ENCODE peak calls at places on chromosomes 6 and 20, in eight cellular contexts. K, O, C, D, L, U, A and G are unnamed samples.

GRCh38 chr6:42165016-42165415 is 8.1 kb upstream of the GUCA1A start:
- DNase-seq in U (no peak), C (no peak), D (peak; percentile 53), A (no peak), K (no peak), L (no peak), O (no peak), G (no peak)

GRCh38 chr6:112781236-112781635 is 434.1 kb downstream of the RFPL4B start:
- DNase-seq in K (no peak), C (no peak), A (no peak), L (no peak), O (no peak), U (no peak), D (peak; percentile 58), G (no peak)

GRCh38 chr6:36436466-36436865 is 6.2 kb downstream of the PXT1 start:
- DNase-seq in K (no peak), L (no peak), C (no peak), D (peak; percentile 61), A (no peak), O (no peak), U (no peak), G (no peak)

GRCh38 chr6:102736941-102737368 is 1343.4 kb downstream of the GRIK2 start:
- DNase-seq in U (no peak), C (no peak), L (no peak), O (no peak), K (no peak), A (no peak), D (no peak), G (no peak)

GRCh38 chr20:58405504-58406291 is 16.7 kb downstream of the VAPB start:
- DNase-seq in C (no peak), K (no peak), A (no peak), D (peak; percentile 24), O (no peak), L (no peak), U (no peak), G (no peak)

GRCh38 chr6:100617633-100618348 is 153.1 kb upstream of the SIM1 start:
- DNase-seq in D (no peak), A (no peak), O (no peak), C (no peak), L (no peak), K (no peak), U (no peak), G (no peak)

GRCh38 chr6:17719323-17720041 is 12.8 kb upstream of the NUP153 start:
- DNase-seq in L (no peak), O (no peak), C (no peak), U (no peak), K (no peak), D (no peak), A (no peak), G (no peak)

GRCh38 chr6:3887150-3887700 is 38.1 kb downstream of the FAM50B start:
- DNase-seq in U (no peak), A (no peak), K (no peak), L (no peak), D (peak; percentile 67), O (no peak), C (no peak), G (no peak)

GRCh38 chr20:13331536-13331935 is 110.5 kb downstream of the ISM1 start:
- DNase-seq in K (no peak), C (no peak), O (no peak), U (no peak), A (no peak), D (peak; percentile 21), L (no peak), G (no peak)

GRCh38 chr6:26556263-26557070 is 18.3 kb downstream of the HMGN4 start:
- DNase-seq in K (peak; percentile 73), D (peak; percentile 91), U (peak; percentile 51), O (no peak), L (no peak), C (no peak), A (no peak), G (no peak)

GRCh38 chr20:4465855-4466545 is 255.7 kb upstream of the PRND start:
- DNase-seq in A (no peak), K (no peak), C (no peak), D (no peak), O (no peak), L (no peak), U (no peak), G (no peak)

GRCh38 chr20:17749979-17750721 is 50.4 kb downstream of the BANF2 start:
- DNase-seq in D (peak; percentile 80), K (peak; percentile 26), A (no peak), L (peak; percentile 68), U (peak; percentile 68), C (peak; percentile 31), O (no peak), G (no peak)

GRCh38 chr6:101595276-101595675 is 201.8 kb downstream of the GRIK2 start:
- DNase-seq in U (no peak), K (no peak), O (no peak), D (no peak), L (no peak), A (no peak), C (no peak), G (no peak)

GRCh38 chr6:144657691-144658090 is 372.6 kb downstream of the UTRN start:
- DNase-seq in K (no peak), A (no peak), U (peak; percentile 31), O (no peak), D (peak; percentile 35), L (no peak), C (no peak), G (no peak)

GRCh38 chr20:48812600-48813445 is 15.0 kb downstream of the PREX1 start:
- DNase-seq in C (no peak), K (no peak), A (no peak), D (no peak), L (no peak), O (no peak), U (no peak), G (no peak)

GRCh38 chr20:47468290-47469050 is 33.2 kb upstream of the NCOA3 start:
- DNase-seq in U (peak; percentile 30), O (no peak), L (no peak), D (no peak), K (no peak), C (peak; percentile 38), A (no peak), G (no peak)

GRCh38 chr6:75493400-75494064 is at the start of gene FILIP1:
- DNase-seq in C (no peak), A (no peak), K (peak; percentile 32), D (peak; percentile 77), L (peak; percentile 44), O (peak; percentile 43), U (peak; percentile 73), G (peak; percentile 36)
- H3K27ac ChIP-seq in C (peak within 1 kb of the TSS; percentile 45), A (peak within 1 kb of the TSS; percentile 87), K (peak within 1 kb of the TSS; percentile 64), D (peak within 1 kb of the TSS; percentile 98), L (peak within 1 kb of the TSS; percentile 84), O (peak within 1 kb of the TSS; percentile 78), U (peak within 1 kb of the TSS; percentile 68), G (peak within 1 kb of the TSS; percentile 91)

DNA sequence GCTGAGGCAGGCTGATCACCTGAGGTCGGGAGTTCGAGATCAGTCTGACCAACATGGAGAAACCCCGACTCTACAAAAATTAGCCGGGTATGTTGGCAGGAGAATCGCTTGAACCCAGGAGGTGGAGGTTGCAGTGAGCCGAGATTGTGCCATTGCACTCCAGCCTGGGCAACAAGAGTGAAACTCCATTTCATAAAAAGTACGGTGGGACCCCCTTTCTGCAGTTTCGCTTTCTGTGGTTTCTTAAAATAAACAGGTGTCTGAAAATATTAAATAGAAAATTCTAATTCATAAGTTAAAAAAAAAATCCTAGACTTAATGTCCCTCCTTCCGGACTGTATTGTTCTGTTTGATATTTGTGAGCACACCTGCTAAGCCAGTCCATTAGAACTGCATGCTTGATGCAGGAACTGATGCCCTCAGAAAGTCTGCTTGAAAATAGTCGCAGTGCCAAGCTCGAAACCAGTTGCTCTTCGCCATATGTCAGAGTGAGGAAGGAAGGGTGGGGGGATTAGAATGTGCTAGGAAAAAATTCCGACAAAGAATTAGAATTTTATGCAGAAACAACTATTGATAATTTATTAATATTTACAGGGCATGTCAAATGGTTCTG is 85.9 kb downstream of the JARID2 start:
- DNase-seq in A (no peak), U (no peak), L (no peak), K (no peak), D (no peak), C (no peak), O (no peak), G (no peak)
- H3K4me1 ChIP-seq in A (peaks cover 6% of the 10 kb centered on the region), U (peaks cover 28% of the 10 kb centered on the region), L (peaks cover 49% of the 10 kb centered on the region), K (peaks cover 12% of the 10 kb centered on the region), D (peaks cover 27% of the 10 kb centered on the region), C (no peaks in the 10 kb centered on the region), O (no peaks in the 10 kb centered on the region), G (peaks cover 23% of the 10 kb centered on the region)

GRCh38 chr6:169019111-169019510 is 234.5 kb downstream of the THBS2 start:
- DNase-seq in D (no peak), U (no peak), C (no peak), L (no peak), O (no peak), K (no peak), A (no peak), G (no peak)
- H3K9me3 ChIP-seq in D (no peaks in the 10 kb centered on the region), U (no peaks in the 10 kb centered on the region), C (no peaks in the 10 kb centered on the region), L (peaks cover 13% of the 10 kb centered on the region), O (no peaks in the 10 kb centered on the region), K (no peaks in the 10 kb centered on the region), A (peaks cover 6% of the 10 kb centered on the region), G (peaks cover 10% of the 10 kb centered on the region)

DNA sequence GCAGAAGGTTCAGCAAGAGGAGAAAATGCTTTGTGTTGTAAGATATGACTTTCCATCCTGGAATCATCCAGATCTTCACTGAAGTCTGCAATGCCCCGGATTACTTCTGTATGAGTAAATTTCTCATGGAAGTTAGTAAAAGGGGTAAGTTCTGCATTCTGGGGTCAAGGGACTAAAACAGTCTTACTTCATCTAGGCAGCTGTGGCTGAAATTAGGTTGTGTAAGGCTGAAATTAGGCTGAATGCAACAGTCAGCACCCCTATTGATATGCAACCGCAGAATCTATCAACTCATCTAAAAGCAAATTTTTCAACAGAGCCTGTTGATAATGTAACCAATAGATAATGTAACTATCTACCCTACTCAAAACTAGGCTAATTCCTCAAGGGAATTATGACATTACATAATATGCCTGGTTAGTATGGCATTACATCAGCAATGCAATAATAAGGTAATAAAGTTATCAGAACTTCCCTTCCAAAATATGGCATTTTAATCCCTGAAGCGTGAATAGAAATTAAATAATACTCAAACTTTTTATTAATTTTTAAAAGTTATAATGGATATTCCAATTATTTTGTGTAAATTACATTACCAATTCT is 671.7 kb upstream of the CITED2 start:
- DNase-seq in K (no peak), L (no peak), U (no peak), C (no peak), A (no peak), D (no peak), O (no peak), G (no peak)
- H3K27ac ChIP-seq in K (no peak overlapping the region), L (no peak overlapping the region), U (no peak overlapping the region), C (no peak overlapping the region), A (no peak overlapping the region), D (no peak overlapping the region), O (no peak overlapping the region), G (no peak overlapping the region)